ENCODE peak calls at places on chromosomes 5 and 9, in eight cellular contexts. One of them, this sample, is unnamed.

GRCh38 chr9:134396258-134396742 is 70.0 kb downstream of the RXRA start:
- DNase-seq in astrocyte of the spinal cord: no peak
- DNase-seq in GM23338: no peak
- DNase-seq in CD8-positive, alpha-beta memory T cell: peak
- DNase-seq in right lobe of liver: peak
- DNase-seq in NT2/D1: no peak
- DNase-seq in A549: no peak
- DNase-seq in adrenal gland: no peak
- DNase-seq in this sample: no peak

GRCh38 chr9:114701971-114702370 is 20.0 kb upstream of the TEX48 start:
- DNase-seq in astrocyte of the spinal cord: no peak
- DNase-seq in GM23338: no peak
- DNase-seq in CD8-positive, alpha-beta memory T cell: no peak
- DNase-seq in right lobe of liver: no peak
- DNase-seq in NT2/D1: no peak
- DNase-seq in A549: no peak
- DNase-seq in adrenal gland: no peak
- DNase-seq in this sample: no peak

GRCh38 chr5:154972476-154973080 is 31.7 kb downstream of the MRPL22 start:
- DNase-seq in astrocyte of the spinal cord: peak
- DNase-seq in GM23338: peak
- DNase-seq in CD8-positive, alpha-beta memory T cell: no peak
- DNase-seq in right lobe of liver: no peak
- DNase-seq in NT2/D1: peak
- DNase-seq in A549: peak
- DNase-seq in adrenal gland: peak
- DNase-seq in this sample: no peak

GRCh38 chr5:66849803-66850202 is 253.6 kb downstream of the MAST4 start:
- DNase-seq in astrocyte of the spinal cord: peak
- DNase-seq in GM23338: no peak
- DNase-seq in CD8-positive, alpha-beta memory T cell: no peak
- DNase-seq in right lobe of liver: no peak
- DNase-seq in NT2/D1: no peak
- DNase-seq in A549: no peak
- DNase-seq in adrenal gland: no peak
- DNase-seq in this sample: peak

GRCh38 chr9:5110867-5111681 is 74.4 kb downstream of the INSL6 start:
- DNase-seq in astrocyte of the spinal cord: no peak
- DNase-seq in GM23338: no peak
- DNase-seq in CD8-positive, alpha-beta memory T cell: no peak
- DNase-seq in right lobe of liver: peak
- DNase-seq in NT2/D1: no peak
- DNase-seq in A549: no peak
- DNase-seq in adrenal gland: no peak
- DNase-seq in this sample: no peak

GRCh38 chr5:180563994-180564393 is 27.3 kb downstream of the SCGB3A1 start:
- DNase-seq in astrocyte of the spinal cord: no peak
- DNase-seq in GM23338: no peak
- DNase-seq in CD8-positive, alpha-beta memory T cell: no peak
- DNase-seq in right lobe of liver: no peak
- DNase-seq in NT2/D1: no peak
- DNase-seq in A549: no peak
- DNase-seq in adrenal gland: no peak
- DNase-seq in this sample: no peak

GRCh38 chr9:137791947-137792346 is 85.6 kb upstream of the CACNA1B start:
- DNase-seq in astrocyte of the spinal cord: no peak
- DNase-seq in GM23338: no peak
- DNase-seq in CD8-positive, alpha-beta memory T cell: no peak
- DNase-seq in right lobe of liver: no peak
- DNase-seq in NT2/D1: no peak
- DNase-seq in A549: no peak
- DNase-seq in adrenal gland: no peak
- DNase-seq in this sample: no peak

GRCh38 chr5:69414885-69415583 is at the start of gene MARVELD2:
- DNase-seq in astrocyte of the spinal cord: peak
- DNase-seq in GM23338: peak
- DNase-seq in CD8-positive, alpha-beta memory T cell: peak
- DNase-seq in right lobe of liver: peak
- DNase-seq in NT2/D1: peak
- DNase-seq in A549: peak
- DNase-seq in adrenal gland: peak
- DNase-seq in this sample: no peak

GRCh38 chr9:122145462-122145861 is 14.1 kb downstream of the NDUFA8 start:
- DNase-seq in astrocyte of the spinal cord: no peak
- DNase-seq in GM23338: no peak
- DNase-seq in CD8-positive, alpha-beta memory T cell: no peak
- DNase-seq in right lobe of liver: no peak
- DNase-seq in NT2/D1: no peak
- DNase-seq in A549: no peak
- DNase-seq in adrenal gland: no peak
- DNase-seq in this sample: no peak

GRCh38 chr5:17056056-17056690 is 120.1 kb upstream of the MYO10 start:
- DNase-seq in astrocyte of the spinal cord: no peak
- DNase-seq in GM23338: peak
- DNase-seq in CD8-positive, alpha-beta memory T cell: no peak
- DNase-seq in right lobe of liver: no peak
- DNase-seq in NT2/D1: no peak
- DNase-seq in A549: no peak
- DNase-seq in adrenal gland: no peak
- DNase-seq in this sample: no peak

GRCh38 chr9:83431470-83432060 is 106.6 kb downstream of the FRMD3 start:
- DNase-seq in astrocyte of the spinal cord: no peak
- DNase-seq in GM23338: no peak
- DNase-seq in CD8-positive, alpha-beta memory T cell: no peak
- DNase-seq in right lobe of liver: peak
- DNase-seq in NT2/D1: no peak
- DNase-seq in A549: peak
- DNase-seq in adrenal gland: peak
- DNase-seq in this sample: no peak

GRCh38 chr9:113542016-113542415 is 78.5 kb downstream of the RGS3 start:
- DNase-seq in astrocyte of the spinal cord: no peak
- DNase-seq in GM23338: no peak
- DNase-seq in CD8-positive, alpha-beta memory T cell: no peak
- DNase-seq in right lobe of liver: no peak
- DNase-seq in NT2/D1: no peak
- DNase-seq in A549: no peak
- DNase-seq in adrenal gland: no peak
- DNase-seq in this sample: no peak

GRCh38 chr5:80255425-80255751 is 460 bp downstream of the SERINC5 start:
- DNase-seq in astrocyte of the spinal cord: peak
- DNase-seq in GM23338: no peak
- DNase-seq in CD8-positive, alpha-beta memory T cell: no peak
- DNase-seq in right lobe of liver: peak
- DNase-seq in NT2/D1: no peak
- DNase-seq in A549: peak
- DNase-seq in adrenal gland: peak
- DNase-seq in this sample: no peak

GRCh38 chr9:123326662-123327093 is 29.3 kb upstream of the CRB2 start:
- DNase-seq in astrocyte of the spinal cord: peak
- DNase-seq in GM23338: peak
- DNase-seq in CD8-positive, alpha-beta memory T cell: no peak
- DNase-seq in right lobe of liver: no peak
- DNase-seq in NT2/D1: no peak
- DNase-seq in A549: no peak
- DNase-seq in adrenal gland: no peak
- DNase-seq in this sample: no peak

GRCh38 chr5:59222687-59223511 is 640.0 kb downstream of the RAB3C start:
- DNase-seq in astrocyte of the spinal cord: no peak
- DNase-seq in GM23338: no peak
- DNase-seq in CD8-positive, alpha-beta memory T cell: no peak
- DNase-seq in right lobe of liver: no peak
- DNase-seq in NT2/D1: no peak
- DNase-seq in A549: no peak
- DNase-seq in adrenal gland: no peak
- DNase-seq in this sample: no peak

GRCh38 chr5:159034083-159034824 is 65.5 kb downstream of the EBF1 start:
- DNase-seq in astrocyte of the spinal cord: peak
- DNase-seq in GM23338: no peak
- DNase-seq in CD8-positive, alpha-beta memory T cell: no peak
- DNase-seq in right lobe of liver: peak
- DNase-seq in NT2/D1: no peak
- DNase-seq in A549: no peak
- DNase-seq in adrenal gland: no peak
- DNase-seq in this sample: no peak

GRCh38 chr9:106962615-106963363 is 99.8 kb downstream of the ZNF462 start:
- DNase-seq in astrocyte of the spinal cord: peak
- DNase-seq in GM23338: no peak
- DNase-seq in CD8-positive, alpha-beta memory T cell: no peak
- DNase-seq in right lobe of liver: no peak
- DNase-seq in NT2/D1: no peak
- DNase-seq in A549: no peak
- DNase-seq in adrenal gland: peak
- DNase-seq in this sample: no peak

DNA sequence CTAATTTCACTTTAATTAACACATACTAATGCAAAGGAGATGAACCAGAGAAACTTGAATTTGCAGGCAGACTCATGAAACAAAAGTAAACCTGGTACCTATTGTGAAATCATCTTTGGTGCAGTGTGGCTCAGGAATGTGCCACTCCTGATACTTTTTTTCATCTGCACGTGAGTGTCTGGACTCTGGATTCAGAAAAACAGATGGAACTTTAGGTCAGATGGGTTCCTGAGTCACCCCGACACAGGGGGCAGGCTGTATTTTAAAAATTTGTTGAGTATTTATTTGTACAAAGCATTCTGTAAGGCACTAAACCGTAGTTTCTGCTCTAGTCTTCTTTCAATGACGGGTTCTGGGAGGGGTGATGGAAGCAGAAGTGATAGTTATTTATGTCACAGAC is 52.2 kb upstream of the TUT7 start:
- DNase-seq in astrocyte of the spinal cord: peak
- DNase-seq in GM23338: no peak
- DNase-seq in CD8-positive, alpha-beta memory T cell: no peak
- DNase-seq in right lobe of liver: no peak
- DNase-seq in NT2/D1: no peak
- DNase-seq in A549: no peak
- DNase-seq in adrenal gland: peak
- DNase-seq in this sample: peak
- H3K4me3 ChIP-seq in astrocyte of the spinal cord: no peak
- H3K4me3 ChIP-seq in GM23338: no peak
- H3K4me3 ChIP-seq in CD8-positive, alpha-beta memory T cell: no peak
- H3K4me3 ChIP-seq in right lobe of liver: no peak
- H3K4me3 ChIP-seq in NT2/D1: no peak
- H3K4me3 ChIP-seq in A549: peak
- H3K4me3 ChIP-seq in adrenal gland: no peak
- H3K4me3 ChIP-seq in this sample: no peak

DNA sequence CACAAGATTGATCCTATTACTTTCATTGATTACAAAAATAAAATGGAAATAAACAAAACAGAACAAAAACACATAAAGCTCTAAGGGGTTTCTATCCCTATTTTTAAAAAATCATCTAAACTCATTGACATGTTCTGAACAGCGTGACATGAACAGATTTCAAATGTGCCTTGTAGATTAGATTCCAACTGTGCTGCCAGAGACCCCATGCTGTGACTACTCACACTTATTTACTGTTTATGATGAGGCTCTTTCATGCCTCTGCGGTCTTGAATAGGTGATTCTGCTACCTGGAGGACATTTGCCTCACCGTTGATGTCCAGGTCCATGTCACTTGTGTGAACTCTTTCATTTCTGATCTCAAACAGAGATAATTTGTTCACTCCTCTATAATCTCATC is 990.2 kb downstream of the CDH12 start:
- DNase-seq in astrocyte of the spinal cord: no peak
- DNase-seq in GM23338: no peak
- DNase-seq in CD8-positive, alpha-beta memory T cell: no peak
- DNase-seq in right lobe of liver: no peak
- DNase-seq in NT2/D1: no peak
- DNase-seq in A549: no peak
- DNase-seq in adrenal gland: no peak
- DNase-seq in this sample: no peak
- H3K4me3 ChIP-seq in astrocyte of the spinal cord: no peak
- H3K4me3 ChIP-seq in GM23338: no peak
- H3K4me3 ChIP-seq in CD8-positive, alpha-beta memory T cell: no peak
- H3K4me3 ChIP-seq in right lobe of liver: no peak
- H3K4me3 ChIP-seq in NT2/D1: no peak
- H3K4me3 ChIP-seq in A549: no peak
- H3K4me3 ChIP-seq in adrenal gland: no peak
- H3K4me3 ChIP-seq in this sample: no peak

GRCh38 chr5:140341591-140341990 is 4.8 kb downstream of the HBEGF start:
- DNase-seq in astrocyte of the spinal cord: no peak
- DNase-seq in GM23338: no peak
- DNase-seq in CD8-positive, alpha-beta memory T cell: no peak
- DNase-seq in right lobe of liver: no peak
- DNase-seq in NT2/D1: no peak
- DNase-seq in A549: no peak
- DNase-seq in adrenal gland: no peak
- DNase-seq in this sample: no peak

GRCh38 chr5:140340605-140341004 is 5.8 kb downstream of the HBEGF start:
- DNase-seq in astrocyte of the spinal cord: no peak
- DNase-seq in GM23338: no peak
- DNase-seq in CD8-positive, alpha-beta memory T cell: no peak
- DNase-seq in right lobe of liver: no peak
- DNase-seq in NT2/D1: no peak
- DNase-seq in A549: no peak
- DNase-seq in adrenal gland: no peak
- DNase-seq in this sample: no peak

GRCh38 chr5:140344683-140345423 is 1.6 kb downstream of the HBEGF start:
- DNase-seq in astrocyte of the spinal cord: peak
- DNase-seq in GM23338: peak
- DNase-seq in CD8-positive, alpha-beta memory T cell: no peak
- DNase-seq in right lobe of liver: no peak
- DNase-seq in NT2/D1: no peak
- DNase-seq in A549: peak
- DNase-seq in adrenal gland: peak
- DNase-seq in this sample: no peak

GRCh38 chr5:140342896-140343295 is 3.5 kb downstream of the HBEGF start:
- DNase-seq in astrocyte of the spinal cord: no peak
- DNase-seq in GM23338: no peak
- DNase-seq in CD8-positive, alpha-beta memory T cell: no peak
- DNase-seq in right lobe of liver: no peak
- DNase-seq in NT2/D1: no peak
- DNase-seq in A549: no peak
- DNase-seq in adrenal gland: no peak
- DNase-seq in this sample: no peak

DNA sequence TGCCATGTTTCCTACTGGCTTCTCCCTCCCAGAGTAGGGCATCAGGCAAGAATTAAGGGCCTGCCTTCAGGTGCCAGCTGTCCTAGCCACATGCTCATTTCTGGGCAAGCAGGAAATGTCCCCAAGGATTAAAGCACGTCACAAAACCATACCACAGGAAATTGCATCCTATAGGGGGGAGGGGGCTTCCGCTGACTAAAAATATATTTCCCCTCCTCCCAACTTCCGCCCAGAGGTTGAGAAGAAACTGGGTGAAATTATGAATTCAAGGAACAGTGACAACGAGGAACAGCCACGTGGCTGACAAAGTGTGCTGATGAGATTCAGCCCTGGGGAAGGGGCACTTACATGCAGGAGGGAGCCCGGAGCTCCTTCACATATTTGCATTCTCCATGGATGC is 4.1 kb downstream of the HBEGF start:
- DNase-seq in astrocyte of the spinal cord: no peak
- DNase-seq in GM23338: no peak
- DNase-seq in CD8-positive, alpha-beta memory T cell: no peak
- DNase-seq in right lobe of liver: no peak
- DNase-seq in NT2/D1: no peak
- DNase-seq in A549: no peak
- DNase-seq in adrenal gland: no peak
- DNase-seq in this sample: no peak
- H3K4me3 ChIP-seq in astrocyte of the spinal cord: no peak
- H3K4me3 ChIP-seq in GM23338: no peak
- H3K4me3 ChIP-seq in CD8-positive, alpha-beta memory T cell: peak
- H3K4me3 ChIP-seq in right lobe of liver: no peak
- H3K4me3 ChIP-seq in NT2/D1: no peak
- H3K4me3 ChIP-seq in A549: no peak
- H3K4me3 ChIP-seq in adrenal gland: no peak
- H3K4me3 ChIP-seq in this sample: no peak

GRCh38 chr9:16154570-16155078 is 601.8 kb downstream of the CCDC171 start:
- DNase-seq in astrocyte of the spinal cord: no peak
- DNase-seq in GM23338: peak
- DNase-seq in CD8-positive, alpha-beta memory T cell: no peak
- DNase-seq in right lobe of liver: no peak
- DNase-seq in NT2/D1: peak
- DNase-seq in A549: no peak
- DNase-seq in adrenal gland: no peak
- DNase-seq in this sample: no peak
- H3K4me3 ChIP-seq in astrocyte of the spinal cord: no peak
- H3K4me3 ChIP-seq in GM23338: peak
- H3K4me3 ChIP-seq in CD8-positive, alpha-beta memory T cell: no peak
- H3K4me3 ChIP-seq in right lobe of liver: no peak
- H3K4me3 ChIP-seq in NT2/D1: no peak
- H3K4me3 ChIP-seq in A549: no peak
- H3K4me3 ChIP-seq in adrenal gland: no peak
- H3K4me3 ChIP-seq in this sample: peak